ENCODE peak calls at places on chromosomes 3 and 15, in five cellular contexts. X, G, D, O and N are unnamed samples.

GRCh38 chr3:7144696-7145308 is 283.9 kb downstream of the GRM7 start:
- DNase-seq in D (peak), X (peak), G (no peak), O (no peak), N (peak)

GRCh38 chr15:52677593-52677992 is 1.6 kb downstream of the ATOSA start:
- DNase-seq in G (no peak), X (no peak), O (no peak), D (no peak), N (no peak)

GRCh38 chr15:73947651-73948050 is 21.4 kb downstream of the LOXL1 start:
- DNase-seq in X (no peak), D (no peak), G (no peak), O (peak), N (no peak)

GRCh38 chr15:65903296-65904073 is 34.2 kb downstream of the RAB11A start:
- DNase-seq in X (no peak), O (no peak), G (no peak), D (no peak), N (no peak)

GRCh38 chr3:111764645-111765091 is 94.4 kb upstream of the PHLDB2 start:
- DNase-seq in X (no peak), O (no peak), D (no peak), G (no peak), N (no peak)

GRCh38 chr3:17307482-17307881 is 422.7 kb downstream of the PLCL2 start:
- DNase-seq in D (no peak), G (no peak), O (no peak), X (no peak), N (no peak)

GRCh38 chr15:29131336-29132109 is 138.1 kb downstream of the NSMCE3 start:
- DNase-seq in X (no peak), G (no peak), D (no peak), O (no peak), N (no peak)

GRCh38 chr15:62391565-62392262 is 226.6 kb upstream of the C2CD4B start:
- DNase-seq in G (peak), O (peak), D (peak), X (peak), N (peak)

GRCh38 chr3:42654331-42655201 is 1.1 kb downstream of the ZBTB47 start:
- DNase-seq in O (peak), X (no peak), G (peak), D (peak), N (peak)

GRCh38 chr3:55165278-55165677 is 237.4 kb upstream of the LRTM1 start:
- DNase-seq in O (no peak), D (no peak), X (no peak), G (no peak), N (no peak)

GRCh38 chr15:68187559-68187958 is 17.6 kb downstream of the CALML4 start:
- DNase-seq in G (no peak), O (no peak), D (peak), X (no peak), N (no peak)

GRCh38 chr3:25831578-25831977 is 41.7 kb downstream of the OXSM start:
- DNase-seq in D (peak), G (no peak), O (no peak), X (peak), N (peak)

GRCh38 chr15:85141601-85142185 is 160.0 kb downstream of the PDE8A start:
- DNase-seq in D (no peak), O (no peak), G (no peak), X (no peak), N (no peak)

GRCh38 chr3:134249935-134250716 is 533 bp downstream of the RYK start:
- DNase-seq in X (peak), G (peak), O (peak), D (peak), N (peak)

GRCh38 chr15:100008258-100008657 is 275.0 kb upstream of the LYSMD4 start:
- DNase-seq in X (no peak), O (no peak), D (no peak), G (no peak), N (no peak)

GRCh38 chr15:31499953-31500808 is 173.5 kb downstream of the KLF13 start:
- DNase-seq in O (no peak), G (no peak), X (no peak), D (no peak), N (no peak)

GRCh38 chr3:147934316-147935188 is 525.4 kb downstream of the ZIC1 start:
- DNase-seq in G (no peak), D (peak), X (no peak), O (no peak), N (no peak)

GRCh38 chr15:75420698-75421097 is 30.8 kb downstream of the SIN3A start:
- DNase-seq in X (no peak), D (no peak), G (no peak), O (no peak), N (no peak)

GRCh38 chr3:132283440-132283839 is 33.8 kb upstream of the ACP3 start:
- DNase-seq in D (peak), G (no peak), O (no peak), X (peak), N (no peak)

GRCh38 chr15:51780636-51781035 is 29.2 kb downstream of the TMOD2 start:
- DNase-seq in O (no peak), X (no peak), D (no peak), G (no peak), N (no peak)

GRCh38 chr3:178778579-178778978 is 242.3 kb downstream of the KCNMB2 start:
- DNase-seq in G (no peak), D (no peak), O (no peak), X (no peak), N (no peak)

GRCh38 chr3:113948015-113948917 is 453 bp downstream of the ZDHHC23 start:
- DNase-seq in X (peak), O (peak), G (peak), D (peak), N (peak)

GRCh38 chr15:57224664-57225063 is 151.6 kb upstream of the CGNL1 start:
- DNase-seq in D (no peak), G (no peak), O (no peak), X (peak), N (no peak)

GRCh38 chr3:41304603-41305002 is 105.3 kb downstream of the CTNNB1 start:
- DNase-seq in X (no peak), D (no peak), O (no peak), G (no peak), N (peak)

GRCh38 chr15:94083467-94083991 is 147.8 kb upstream of the MCTP2 start:
- DNase-seq in X (no peak), O (no peak), D (no peak), G (no peak), N (no peak)

GRCh38 chr15:55774113-55774970 is 31.4 kb upstream of the PRTG start:
- DNase-seq in G (peak), O (no peak), X (peak), D (peak), N (peak)

GRCh38 chr3:105829229-105829628 is 39.6 kb downstream of the CBLB start:
- DNase-seq in X (no peak), D (no peak), O (no peak), G (peak), N (no peak)

GRCh38 chr15:41019174-41019573 is 65.9 kb downstream of the CHAC1 start:
- DNase-seq in G (no peak), X (no peak), D (no peak), O (no peak), N (no peak)

GRCh38 chr15:91919014-91919534 is 65.6 kb downstream of the SLCO3A1 start:
- DNase-seq in D (no peak), X (no peak), G (no peak), O (no peak), N (no peak)

GRCh38 chr15:95286911-95287769 is 1043.4 kb upstream of the NR2F2 start:
- DNase-seq in X (peak), O (no peak), D (peak), G (no peak), N (no peak)

GRCh38 chr3:10627884-10628572 is 122.6 kb upstream of the ATP2B2 start:
- DNase-seq in X (no peak), G (no peak), O (no peak), D (peak), N (no peak)

GRCh38 chr15:87827126-87827525 is 429.4 kb downstream of the NTRK3 start:
- DNase-seq in X (no peak), G (no peak), D (no peak), O (no peak), N (no peak)

GRCh38 chr3:125087768-125088391 is 32.1 kb upstream of the HEG1 start:
- DNase-seq in G (no peak), D (no peak), O (no peak), X (no peak), N (no peak)

GRCh38 chr15:31457631-31458526 is 131.2 kb downstream of the KLF13 start:
- DNase-seq in G (no peak), X (no peak), O (peak), D (no peak), N (no peak)

GRCh38 chr3:49554639-49555265 is 475 bp downstream of the BSN start:
- DNase-seq in G (no peak), D (peak), O (peak), X (no peak), N (peak)